ENCODE peak calls at places on chromosomes 13 and 19, in five cellular contexts. T is stomach, N is astrocyte of the cerebellum, V is cardiac muscle cell, F is uterus. C is an unnamed sample.

GRCh38 chr19:23071087-23071511 is 45.7 kb upstream of the ZNF730 start:
- DNase-seq in T (no peak), N (no peak), V (peak), F (peak), C (no peak)

GRCh38 chr13:48156466-48156865 is 61.6 kb upstream of the MED4 start:
- DNase-seq in T (peak), N (no peak), V (no peak), F (no peak), C (no peak)

GRCh38 chr19:18029617-18030338 is 21.8 kb downstream of the ARRDC2 start:
- DNase-seq in T (peak), N (no peak), V (no peak), F (no peak), C (no peak)

GRCh38 chr13:113062691-113063090 is 42.9 kb upstream of the F7 start:
- DNase-seq in T (no peak), N (no peak), V (no peak), F (no peak), C (no peak)

GRCh38 chr13:42181381-42181953 is 90.5 kb upstream of the AKAP11 start:
- DNase-seq in T (no peak), N (no peak), V (peak), F (no peak), C (no peak)

GRCh38 chr13:38045278-38046048 is 175.9 kb upstream of the TRPC4 start:
- DNase-seq in T (no peak), N (peak), V (peak), F (no peak), C (no peak)

GRCh38 chr19:32603961-32604360 is 23.0 kb downstream of the PDCD5 start:
- DNase-seq in T (no peak), N (no peak), V (no peak), F (no peak), C (no peak)

GRCh38 chr19:16942583-16942982 is 53.8 kb downstream of the F2RL3 start:
- DNase-seq in T (peak), N (no peak), V (no peak), F (no peak), C (no peak)

GRCh38 chr19:46944918-46945628 is 74.6 kb upstream of the NPAS1 start:
- DNase-seq in T (no peak), N (no peak), V (peak), F (peak), C (no peak)

GRCh38 chr19:14410775-14411134 is 8.4 kb downstream of the DDX39A start:
- DNase-seq in T (no peak), N (no peak), V (no peak), F (no peak), C (no peak)

GRCh38 chr13:29948246-29948645 is 97.8 kb upstream of the UBL3 start:
- DNase-seq in T (no peak), N (no peak), V (no peak), F (no peak), C (no peak)

GRCh38 chr13:107587681-107588080 is 627.7 kb downstream of the LIG4 start:
- DNase-seq in T (no peak), N (no peak), V (no peak), F (no peak), C (no peak)

GRCh38 chr13:113483504-113484287 is 6.8 kb downstream of the DCUN1D2 start:
- DNase-seq in T (no peak), N (no peak), V (no peak), F (no peak), C (no peak)

GRCh38 chr13:73939071-73939380 is 195.2 kb downstream of the KLF12 start:
- DNase-seq in T (no peak), N (no peak), V (no peak), F (no peak), C (no peak)

GRCh38 chr13:25732146-25732865 is 319.5 kb downstream of the SHISA2 start:
- DNase-seq in T (no peak), N (no peak), V (peak), F (no peak), C (no peak)

GRCh38 chr19:4185413-4186086 is 3.1 kb downstream of the ANKRD24 start:
- DNase-seq in T (no peak), N (no peak), V (no peak), F (no peak), C (no peak)

GRCh38 chr13:25153736-25154135 is 18.4 kb downstream of the AMER2 start:
- DNase-seq in T (no peak), N (no peak), V (no peak), F (no peak), C (no peak)

GRCh38 chr13:106499905-106500304 is 35.6 kb downstream of the EFNB2 start:
- DNase-seq in T (no peak), N (no peak), V (peak), F (no peak), C (no peak)

GRCh38 chr19:49690656-49691242 is at the start of gene CPT1C:
- DNase-seq in T (peak), N (peak), V (peak), F (peak), C (no peak)

GRCh38 chr19:1315470-1316166 is 29.9 kb downstream of the EFNA2 start:
- DNase-seq in T (peak), N (no peak), V (peak), F (peak), C (no peak)

DNA sequence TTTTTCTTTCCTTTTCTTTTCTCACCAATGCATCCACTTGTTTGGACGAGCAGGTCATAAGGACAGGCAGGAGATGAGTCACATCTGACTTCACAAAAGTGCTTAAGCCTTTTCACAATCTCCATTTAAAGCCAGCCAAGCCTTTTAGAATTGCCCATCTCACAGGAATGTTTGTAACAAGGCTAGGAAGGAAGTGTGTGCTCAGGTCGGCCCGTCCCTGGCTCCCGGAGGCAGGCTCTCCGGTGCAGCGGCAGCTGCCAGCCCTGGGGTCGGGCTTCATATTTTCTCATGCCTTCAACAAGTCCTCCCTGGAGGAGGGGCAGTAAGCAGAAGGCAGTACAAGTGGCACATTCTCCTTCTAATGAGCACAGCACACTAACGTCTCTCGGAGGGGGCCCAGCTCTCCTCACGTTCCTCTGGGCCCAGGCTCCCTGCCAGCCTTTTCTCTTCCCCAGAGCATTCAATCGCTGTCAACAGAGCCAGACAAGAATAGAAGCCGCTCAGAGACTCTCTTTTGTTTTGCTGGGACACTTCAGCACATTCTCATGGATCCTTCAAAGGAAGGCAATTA is 180.5 kb downstream of the COL4A1 start:
- DNase-seq in T (no peak), N (peak), V (peak), F (peak), C (no peak)
- H3K4me3 ChIP-seq in T (no peak), N (no peak), V (no peak), F (no peak), C (no peak)

DNA sequence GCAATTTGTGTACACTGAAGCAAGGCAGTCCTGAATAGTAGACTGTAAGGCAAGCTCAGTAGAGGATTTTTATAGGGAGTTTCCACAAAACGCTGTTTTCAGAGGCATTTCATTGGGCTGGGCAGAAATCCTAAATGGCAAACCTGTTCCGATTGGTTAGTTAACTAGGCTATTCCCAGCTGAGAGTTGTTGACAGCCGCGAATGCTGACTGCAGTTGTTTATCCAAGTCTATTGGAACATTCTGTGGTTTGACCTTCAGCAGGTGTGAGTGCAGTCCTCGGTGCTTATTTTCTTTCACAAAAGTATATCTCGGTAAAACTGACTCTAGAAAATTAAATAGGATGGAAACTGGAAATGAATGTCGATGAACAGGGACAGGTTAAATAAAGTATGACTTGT is 45.4 kb downstream of the TPT1 start:
- DNase-seq in T (no peak), N (peak), V (no peak), F (no peak), C (no peak)
- TF ChIP-seq CTCF in T (no peak), N (no peak), V (no peak), F (no peak), C (no peak)

GRCh38 chr19:11887618-11888531 is at the start of gene ZNF69:
- DNase-seq in T (peak), N (peak), V (peak), F (peak), C (no peak)

GRCh38 chr19:11881151-11881800 is 6.3 kb upstream of the ZNF69 start:
- DNase-seq in T (peak), N (peak), V (peak), F (peak), C (peak)

GRCh38 chr19:11890634-11891033 is 3.1 kb downstream of the ZNF69 start:
- DNase-seq in T (no peak), N (no peak), V (no peak), F (no peak), C (no peak)

GRCh38 chr19:11887247-11887617 is 350 bp upstream of the ZNF69 start:
- DNase-seq in T (no peak), N (no peak), V (no peak), F (no peak), C (no peak)
- H3K4me3 ChIP-seq in T (peak), N (peak), V (peak), F (peak), C (peak)

DNA sequence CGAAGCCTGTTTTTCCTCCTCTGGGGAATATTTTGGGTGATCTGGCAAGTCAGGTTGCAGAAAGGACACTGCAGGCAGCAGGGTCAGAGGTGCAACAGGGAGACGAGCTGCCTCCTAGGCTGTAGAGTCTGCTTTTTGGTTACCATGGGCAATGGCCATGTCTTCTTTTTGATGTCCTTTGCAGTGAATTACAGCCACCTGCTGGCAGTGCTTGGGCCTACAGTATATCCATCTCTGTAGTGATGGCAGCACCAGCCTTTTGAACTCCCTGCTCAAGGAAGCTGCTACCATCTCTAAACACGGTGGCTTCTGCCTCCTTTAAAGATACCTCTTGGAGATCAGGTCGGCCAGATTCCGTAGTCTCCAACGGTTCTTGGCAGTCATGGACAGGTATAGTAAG is 73.9 kb downstream of the WTIP start:
- DNase-seq in T (no peak), N (no peak), V (peak), F (no peak), C (no peak)
- TF ChIP-seq CTCF in T (no peak), N (peak), V (peak), F (no peak), C (peak)

GRCh38 chr19:2854849-2855248 is 12.3 kb upstream of the ZNF556 start:
- DNase-seq in T (no peak), N (no peak), V (no peak), F (no peak), C (no peak)
- H3K4me3 ChIP-seq in T (no peak), N (no peak), V (no peak), F (no peak), C (no peak)

GRCh38 chr13:103386341-103386740 is 320.1 kb upstream of the SLC10A2 start:
- DNase-seq in T (no peak), N (peak), V (peak), F (no peak), C (no peak)
- TF ChIP-seq CTCF in T (no peak), N (no peak), V (no peak), F (no peak), C (no peak)

GRCh38 chr13:52009985-52010384 is 1.3 kb downstream of the ATP7B start:
- DNase-seq in T (no peak), N (no peak), V (no peak), F (no peak), C (no peak)
- H3K4me3 ChIP-seq in T (no peak), N (no peak), V (no peak), F (no peak), C (no peak)

GRCh38 chr13:70723732-70724131 is 615.5 kb upstream of the KLHL1 start:
- DNase-seq in T (no peak), N (peak), V (no peak), F (no peak), C (no peak)
- TF ChIP-seq CTCF in T (no peak), N (peak), V (no peak), F (no peak), C (no peak)

DNA sequence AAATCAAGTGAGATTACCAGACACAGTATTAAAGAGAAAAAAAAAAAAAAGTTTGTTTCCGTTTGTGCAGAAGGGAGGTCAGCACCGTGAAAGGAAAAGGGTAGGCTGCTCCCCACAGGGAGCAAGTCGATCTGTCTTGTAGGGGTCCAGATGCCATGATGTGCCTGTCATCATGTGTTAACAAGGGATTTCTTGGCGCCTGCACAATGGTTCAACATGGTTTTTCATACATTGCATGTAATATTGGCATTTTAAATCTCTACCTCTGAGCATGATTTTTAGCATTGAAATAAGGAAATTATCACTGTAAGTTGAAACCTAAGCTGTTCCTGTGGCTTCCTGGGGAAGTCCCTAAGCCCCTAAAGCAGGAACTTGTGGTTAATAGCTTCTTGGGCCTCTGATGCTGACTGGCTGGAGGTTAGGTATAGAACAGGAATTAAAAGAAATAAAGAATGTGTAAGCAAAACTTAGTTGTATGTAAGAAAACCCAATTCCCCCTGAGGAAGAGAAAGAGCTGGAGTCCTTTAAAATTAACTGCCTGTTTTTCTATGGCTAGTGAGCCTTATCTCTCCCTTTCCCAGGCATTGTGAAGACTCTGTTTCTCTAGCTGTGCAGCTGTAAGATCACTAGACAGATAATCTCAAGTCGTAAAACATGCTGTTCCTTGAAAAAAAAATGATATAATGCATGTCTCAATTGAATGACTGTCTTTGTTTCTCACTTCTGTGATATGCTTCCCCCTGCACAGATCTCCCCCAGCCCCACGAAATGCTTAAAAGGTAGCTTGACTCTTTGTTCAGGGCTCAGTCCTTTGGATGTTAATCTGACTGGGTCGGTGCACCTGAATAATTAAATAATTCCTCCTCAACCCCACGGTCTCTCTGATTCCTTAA is 7.4 kb upstream of the FCGBP start:
- DNase-seq in T (peak), N (peak), V (peak), F (no peak), C (peak)
- H3K4me3 ChIP-seq in T (no peak), N (no peak), V (no peak), F (no peak), C (no peak)